ENCODE peak calls at places on chromosomes 13 and 19, in eight cellular contexts. E is neural progenitor cell, K is lung, Z is endodermal cell, O is AG04450, C is Peyer's patch, T is Panc1, P is IMR-90. N is an unnamed sample.

GRCh38 chr13:94987869-94988268 is 275.5 kb upstream of the SOX21 start:
- DNase-seq in Z (no peak), K (no peak), E (no peak), T (no peak), P (no peak), C (no peak), O (no peak), N (no peak)

GRCh38 chr13:60351326-60351725 is 45.7 kb upstream of the TDRD3 start:
- DNase-seq in K (no peak), O (peak; percentile 13), P (peak; percentile 47), E (no peak), Z (no peak), C (no peak), T (no peak), N (no peak)

GRCh38 chr19:41848666-41849065 is 3.8 kb downstream of the DMRTC2 start:
- DNase-seq in T (no peak), Z (no peak), P (no peak), C (no peak), K (no peak), O (no peak), E (no peak), N (no peak)

GRCh38 chr13:46386426-46386995 is 541 bp downstream of the RUBCNL start:
- DNase-seq in C (no peak), O (no peak), E (peak; percentile 44), P (no peak), K (no peak), Z (no peak), T (no peak), N (no peak)

GRCh38 chr13:90591927-90592268 is 755.6 kb upstream of the MIR17HG start:
- DNase-seq in C (no peak), E (no peak), P (no peak), Z (peak; percentile 63), O (no peak), T (no peak), K (no peak), N (no peak)

GRCh38 chr19:8578642-8579265 is 1.5 kb upstream of the MYO1F start:
- DNase-seq in C (peak; percentile 91), P (peak; percentile 53), Z (peak; percentile 95), E (peak; percentile 85), O (no peak), T (no peak), K (peak; percentile 79), N (peak; percentile 88)

GRCh38 chr13:56247692-56248091 is 893.0 kb upstream of the PRR20A start:
- DNase-seq in E (no peak), Z (no peak), O (no peak), K (no peak), C (no peak), T (no peak), P (no peak), N (no peak)

GRCh38 chr13:113207890-113208423 is 512 bp downstream of the PCID2 start:
- DNase-seq in Z (peak; percentile 76), E (peak; percentile 76), P (peak; percentile 59), K (no peak), T (no peak), O (no peak), C (no peak), N (no peak)

GRCh38 chr19:50314724-50315700 is 14.2 kb downstream of the KCNC3 start:
- DNase-seq in Z (peak; percentile 84), P (no peak), C (no peak), E (peak; percentile 62), K (no peak), O (no peak), T (no peak), N (no peak)

GRCh38 chr13:88281846-88282245 is 610.7 kb downstream of the SLITRK5 start:
- DNase-seq in K (no peak), O (no peak), C (no peak), E (no peak), P (no peak), T (no peak), Z (no peak), N (no peak)

GRCh38 chr19:54521022-54521859 is 18.6 kb downstream of the LAIR2 start:
- DNase-seq in Z (no peak), E (no peak), O (no peak), C (no peak), K (no peak), P (no peak), T (no peak), N (no peak)

GRCh38 chr19:2048959-2049740 is 1.9 kb downstream of the MKNK2 start:
- DNase-seq in T (no peak), K (no peak), C (no peak), O (no peak), Z (no peak), P (no peak), E (peak; percentile 24), N (no peak)

GRCh38 chr13:46844431-46844830 is 47.5 kb upstream of the ESD start:
- DNase-seq in Z (no peak), K (no peak), E (no peak), O (no peak), T (no peak), P (peak; percentile 3), C (no peak), N (no peak)

GRCh38 chr19:35030257-35031071 is at the start of gene SCN1B:
- DNase-seq in K (peak; percentile 68), E (peak; percentile 89), T (no peak), P (peak; percentile 55), O (no peak), Z (peak; percentile 88), C (no peak), N (peak; percentile 64)

GRCh38 chr19:30228113-30228725 is 144.0 kb upstream of the ZNF536 start:
- DNase-seq in K (no peak), P (no peak), O (no peak), E (peak; percentile 58), T (no peak), C (no peak), Z (peak; percentile 64), N (no peak)

GRCh38 chr19:30226464-30227070 is 145.6 kb upstream of the ZNF536 start:
- DNase-seq in C (no peak), Z (peak; percentile 68), O (no peak), P (no peak), K (no peak), T (no peak), E (peak; percentile 48), N (no peak)

GRCh38 chr19:30225615-30226463 is 146.3 kb upstream of the ZNF536 start:
- DNase-seq in O (no peak), Z (no peak), T (no peak), E (peak; percentile 60), P (no peak), K (no peak), C (no peak), N (no peak)

GRCh38 chr19:30227661-30228112 is 144.5 kb upstream of the ZNF536 start:
- DNase-seq in E (peak; percentile 94), O (no peak), T (no peak), K (peak; percentile 53), P (peak; percentile 24), C (no peak), Z (peak; percentile 92), N (no peak)

DNA sequence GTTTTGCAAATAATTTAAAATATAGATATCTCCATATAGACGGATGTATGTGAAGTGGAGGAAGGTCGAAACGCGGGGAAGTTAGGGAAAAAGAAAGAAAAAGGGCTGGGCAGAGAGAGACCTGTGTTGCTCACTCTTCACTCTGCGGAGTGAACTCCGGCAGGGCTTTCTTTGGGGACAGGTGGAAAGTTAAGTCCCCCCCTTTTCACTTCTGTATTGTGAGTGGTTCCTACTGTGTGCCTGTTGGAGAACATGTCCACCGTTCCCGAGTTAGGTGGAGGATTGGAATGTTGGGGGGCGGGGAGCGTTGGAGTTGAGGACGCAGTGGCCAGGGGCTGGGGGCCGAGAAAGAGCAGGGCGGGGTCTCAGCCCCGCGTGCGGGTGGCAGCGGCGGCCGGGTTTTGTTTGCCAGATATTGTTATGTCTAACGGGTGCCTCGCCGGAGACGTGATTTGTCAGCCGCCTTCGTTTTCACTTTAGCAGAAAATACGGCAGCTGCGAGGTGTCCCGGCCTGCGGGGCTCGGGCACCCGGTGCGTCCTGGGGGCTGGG is 145.0 kb upstream of the ZNF536 start:
- DNase-seq in P (no peak), K (no peak), O (no peak), E (peak; percentile 67), T (no peak), Z (peak; percentile 70), C (no peak), N (no peak)
- TF ChIP-seq CTCF in P (no peak), K (no peak), O (no peak), E (no peak), T (no peak), Z (no peak), C (no peak), N (no peak)

GRCh38 chr13:99606322-99607089 is 105.2 kb downstream of the TM9SF2 start:
- DNase-seq in P (peak; percentile 71), C (peak; percentile 91), T (no peak), Z (peak; percentile 98), E (peak; percentile 94), K (peak; percentile 91), O (peak; percentile 44), N (peak; percentile 92)
- H3K27ac ChIP-seq in P (peak within 1 kb of the TSS; percentile 12), C (peak within 1 kb of the TSS; percentile 89), T (peak within 1 kb of the TSS; percentile 84), Z (peak within 1 kb of the TSS; percentile 72), E (no peak within 1 kb of the TSS), K (peak within 1 kb of the TSS; percentile 92), O (no peak within 1 kb of the TSS), N (peak within 1 kb of the TSS; percentile 83)

GRCh38 chr13:35789335-35790166 is 313.1 kb upstream of the MAB21L1 start:
- DNase-seq in K (no peak), O (no peak), T (no peak), Z (no peak), E (peak; percentile 77), C (no peak), P (peak; percentile 61), N (no peak)
- TF ChIP-seq CTCF in K (no peak), O (peak; percentile 69), T (peak; percentile 57), Z (peak; percentile 81), E (peak; percentile 77), C (peak; percentile 39), P (peak; percentile 66), N (no peak)

GRCh38 chr13:44649834-44650233 is 73.7 kb upstream of the TSC22D1 start:
- DNase-seq in Z (no peak), T (no peak), K (no peak), E (no peak), O (no peak), P (no peak), C (no peak), N (no peak)

GRCh38 chr13:44651209-44651608 is 75.1 kb upstream of the TSC22D1 start:
- DNase-seq in Z (no peak), T (no peak), C (no peak), P (no peak), O (no peak), K (no peak), E (no peak), N (no peak)

GRCh38 chr13:44652223-44652622 is 76.1 kb upstream of the TSC22D1 start:
- DNase-seq in T (no peak), C (no peak), O (no peak), E (no peak), Z (no peak), K (no peak), P (no peak), N (no peak)

GRCh38 chr13:44653261-44653660 is 77.1 kb upstream of the TSC22D1 start:
- DNase-seq in K (no peak), P (peak; percentile 37), E (no peak), T (no peak), Z (no peak), O (no peak), C (no peak), N (no peak)

DNA sequence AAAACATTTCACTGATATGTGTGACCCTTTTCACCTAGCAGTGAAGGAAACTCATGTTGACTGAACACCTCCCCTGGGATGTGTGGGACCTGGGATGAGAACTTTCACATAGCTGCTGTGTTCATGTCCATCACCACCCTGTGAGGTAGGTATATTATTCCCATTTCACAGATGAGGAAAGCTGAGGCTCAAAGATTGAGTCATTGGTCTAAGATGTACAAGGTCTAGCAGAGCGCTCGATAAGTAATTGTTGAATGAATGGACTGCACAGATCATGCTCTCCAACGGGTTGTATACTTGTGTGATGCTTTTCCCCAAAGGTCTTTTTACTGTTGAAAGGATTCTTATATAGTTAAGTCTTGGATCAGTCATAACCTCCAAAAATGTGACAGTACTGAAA is 75.6 kb upstream of the TSC22D1 start:
- DNase-seq in O (no peak), P (no peak), K (no peak), E (no peak), C (no peak), Z (no peak), T (no peak), N (no peak)
- H3K27ac ChIP-seq in O (no peak overlapping the region), P (no peak overlapping the region), K (no peak overlapping the region), E (no peak overlapping the region), C (no peak overlapping the region), Z (no peak overlapping the region), T (no peak overlapping the region), N (no peak overlapping the region)